ENCODE peak calls at places on chromosomes 16 and 17, in four cellular contexts. V is Peyer's patch, K is GM23248, I is cardiac muscle cell. N is an unnamed sample.

GRCh38 chr16:54050281-54051210 is 236.0 kb downstream of the IRX3 start:
- DNase-seq in I (no peak), V (no peak), K (no peak), N (no peak)

GRCh38 chr17:49715717-49716279 is 8.0 kb upstream of the SLC35B1 start:
- DNase-seq in I (no peak), V (no peak), K (no peak), N (no peak)

GRCh38 chr16:50861926-50862325 is 120.0 kb downstream of the CYLD start:
- DNase-seq in K (peak; percentile 68), V (no peak), I (no peak), N (no peak)

GRCh38 chr17:74152591-74153455 is 50.7 kb upstream of the RPL38 start:
- DNase-seq in V (no peak), I (peak; percentile 49), K (peak; percentile 4), N (no peak)

GRCh38 chr17:20191066-20191465 is 181.9 kb downstream of the SPECC1 start:
- DNase-seq in V (no peak), I (no peak), K (peak; percentile 76), N (no peak)

GRCh38 chr17:6654816-6655731 is 3.5 kb downstream of the C17orf100 start:
- DNase-seq in I (peak; percentile 34), K (no peak), V (no peak), N (no peak)

GRCh38 chr17:4507361-4508111 is 8.9 kb downstream of the SPNS2 start:
- DNase-seq in K (no peak), V (no peak), I (no peak), N (no peak)

GRCh38 chr16:9706217-9706616 is 476.0 kb downstream of the GRIN2A start:
- DNase-seq in I (no peak), K (no peak), V (no peak), N (no peak)

GRCh38 chr17:7580631-7581554 is 1.5 kb downstream of the CD68 start:
- DNase-seq in K (no peak), I (no peak), V (no peak), N (no peak)

GRCh38 chr16:46899443-46900143 is 15.4 kb downstream of the GPT2 start:
- DNase-seq in K (peak; percentile 21), I (no peak), V (no peak), N (no peak)

DNA sequence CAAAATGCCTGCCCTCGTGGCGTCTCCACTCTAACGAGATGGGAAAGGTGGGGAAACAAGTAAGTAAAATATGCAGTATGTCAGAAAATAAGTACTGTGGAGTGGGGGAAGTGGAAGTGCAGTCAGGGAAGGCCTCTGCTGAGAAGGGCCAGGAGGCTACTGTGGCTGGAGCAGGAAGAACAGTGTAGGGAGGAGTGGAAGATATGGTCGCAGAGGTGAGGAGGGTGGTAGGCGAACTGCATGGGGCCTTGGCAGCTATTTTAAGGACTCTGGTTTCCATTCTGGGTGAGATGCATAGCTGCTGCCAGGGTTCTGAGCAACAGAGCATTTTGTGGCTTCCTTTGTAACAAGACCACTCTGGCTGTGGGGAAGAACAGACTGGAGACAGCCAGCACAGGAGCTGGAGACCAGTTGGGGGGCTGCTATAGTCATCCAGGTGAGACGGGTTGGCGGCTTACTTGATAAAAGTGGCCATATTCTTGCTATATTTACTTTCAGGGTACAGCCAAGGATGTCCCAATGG is 42.7 kb downstream of the CYTH1 start:
- DNase-seq in I (no peak), K (no peak), V (peak; percentile 48), N (no peak)
- H3K4me3 ChIP-seq in I (no peak overlapping the region), K (no peak overlapping the region), V (no peak overlapping the region), N (no peak overlapping the region)

GRCh38 chr17:37261286-37261685 is 114.5 kb upstream of the C17orf78 start:
- DNase-seq in K (peak; percentile 11), I (no peak), V (no peak), N (no peak)

GRCh38 chr17:37255434-37255833 is 120.4 kb upstream of the C17orf78 start:
- DNase-seq in V (no peak), K (no peak), I (no peak), N (no peak)

GRCh38 chr17:37259030-37259735 is 116.6 kb upstream of the C17orf78 start:
- DNase-seq in I (no peak), V (no peak), K (peak; percentile 65), N (no peak)

DNA sequence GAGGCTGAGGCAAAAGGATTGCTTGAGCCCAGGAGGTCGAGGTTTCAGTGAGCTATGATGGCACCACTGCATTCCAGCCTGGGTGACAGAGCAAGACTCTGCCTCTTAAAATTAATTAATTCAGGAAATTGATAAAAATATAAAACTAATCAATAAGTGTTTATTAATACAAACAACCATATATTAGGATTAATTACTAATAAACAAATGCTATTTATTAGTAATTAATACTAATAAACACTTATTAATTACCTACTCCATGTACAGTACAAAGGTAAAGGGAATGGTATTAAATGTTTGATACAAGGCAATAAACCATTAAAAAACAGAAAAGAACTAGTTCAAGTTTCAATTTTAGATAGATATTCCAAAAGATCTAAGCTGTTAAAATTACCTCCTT is 119.2 kb upstream of the C17orf78 start:
- DNase-seq in K (no peak), I (no peak), V (no peak), N (no peak)
- H3K36me3 ChIP-seq in K (peaks cover 10% of the 10 kb centered on the region), I (peaks cover 11% of the 10 kb centered on the region), V (peaks cover 30% of the 10 kb centered on the region), N (no peaks in the 10 kb centered on the region)

DNA sequence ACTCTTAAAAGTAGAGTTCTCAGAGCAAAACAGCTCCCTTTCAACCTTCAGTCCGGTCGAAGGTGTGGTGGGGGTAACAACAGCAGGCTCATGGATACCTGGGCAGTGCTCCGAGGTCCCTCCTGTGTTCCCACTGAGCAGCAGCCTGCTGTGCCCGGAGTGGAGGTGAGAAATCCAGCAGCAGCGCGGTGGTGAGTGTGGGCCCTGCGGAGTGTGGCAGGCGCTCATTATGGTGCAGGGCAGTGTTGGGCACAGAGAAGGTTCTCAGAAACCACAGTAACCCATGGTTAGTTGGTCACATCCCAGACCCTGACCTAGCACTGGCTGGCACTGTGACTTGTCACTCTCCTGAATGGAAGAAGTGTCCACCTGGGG is 5.0 kb upstream of the P4HB start:
- DNase-seq in K (no peak), I (no peak), V (no peak), N (no peak)
- H3K4me1 ChIP-seq in K (peaks cover 21% of the 10 kb centered on the region), I (peaks cover 45% of the 10 kb centered on the region), V (peaks cover 12% of the 10 kb centered on the region), N (peaks cover 21% of the 10 kb centered on the region)

GRCh38 chr16:23835390-23836077 is at the start of gene PRKCB:
- DNase-seq in I (peak; percentile 92), K (peak; percentile 62), V (peak; percentile 96), N (peak; percentile 94)
- H3K4me3 ChIP-seq in I (peak within 1 kb of the TSS; percentile 45), K (no peak within 1 kb of the TSS), V (peak within 1 kb of the TSS; percentile 87), N (peak within 1 kb of the TSS; percentile 65)

DNA sequence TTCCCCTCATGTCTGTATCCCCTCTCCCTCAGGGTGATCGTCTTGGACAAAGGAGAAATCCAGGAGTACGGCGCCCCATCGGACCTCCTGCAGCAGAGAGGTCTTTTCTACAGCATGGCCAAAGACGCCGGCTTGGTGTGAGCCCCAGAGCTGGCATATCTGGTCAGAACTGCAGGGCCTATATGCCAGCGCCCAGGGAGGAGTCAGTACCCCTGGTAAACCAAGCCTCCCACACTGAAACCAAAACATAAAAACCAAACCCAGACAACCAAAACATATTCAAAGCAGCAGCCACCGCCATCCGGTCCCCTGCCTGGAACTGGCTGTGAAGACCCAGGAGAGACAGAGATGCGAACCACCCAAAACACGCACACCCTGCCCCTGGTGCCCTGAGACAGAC is 82.2 kb downstream of the ABCC6 start:
- DNase-seq in I (no peak), K (no peak), V (no peak), N (no peak)
- H3K36me3 ChIP-seq in I (peaks cover 23% of the 10 kb centered on the region), K (peaks cover 40% of the 10 kb centered on the region), V (peaks cover 68% of the 10 kb centered on the region), N (peaks cover 82% of the 10 kb centered on the region)

GRCh38 chr16:26993511-26993910 is 73.2 kb upstream of the C16orf82 start:
- DNase-seq in I (no peak), V (no peak), K (peak; percentile 56), N (no peak)
- H3K4me1 ChIP-seq in I (no peaks in the 10 kb centered on the region), V (no peaks in the 10 kb centered on the region), K (peaks cover 17% of the 10 kb centered on the region), N (no peaks in the 10 kb centered on the region)

GRCh38 chr16:57146735-57147134 is 39.1 kb downstream of the PSME3IP1 start:
- DNase-seq in V (no peak), I (peak; percentile 18), K (peak; percentile 24), N (no peak)

GRCh38 chr16:57150682-57151330 is 35.0 kb downstream of the PSME3IP1 start:
- DNase-seq in V (no peak), I (no peak), K (no peak), N (no peak)

GRCh38 chr16:57147381-57148191 is 38.3 kb downstream of the PSME3IP1 start:
- DNase-seq in K (peak; percentile 75), V (no peak), I (no peak), N (no peak)

GRCh38 chr16:57149391-57149790 is 36.4 kb downstream of the PSME3IP1 start:
- DNase-seq in I (no peak), K (no peak), V (no peak), N (no peak)

DNA sequence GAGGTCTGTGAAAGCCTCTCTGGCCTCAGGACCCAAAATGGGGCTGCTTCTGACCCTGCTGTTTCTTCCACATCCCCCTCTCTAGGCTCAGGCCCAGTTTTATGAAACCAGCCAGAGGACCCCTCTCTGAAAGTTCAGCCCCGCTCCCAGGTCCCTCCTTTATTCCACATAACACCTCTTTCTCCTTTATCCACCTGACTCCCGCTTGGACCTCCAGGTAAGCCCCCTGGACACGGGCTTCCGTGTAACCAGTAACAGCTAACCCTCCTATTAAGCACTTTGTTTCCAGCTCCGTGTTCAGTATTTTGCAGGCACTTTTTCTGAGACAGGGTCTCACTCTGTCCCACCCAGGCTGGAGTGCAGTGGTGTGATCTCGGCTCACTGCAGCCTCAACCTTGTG is 37.4 kb downstream of the PSME3IP1 start:
- DNase-seq in K (no peak), I (no peak), V (no peak), N (no peak)
- H3K4me3 ChIP-seq in K (no peak overlapping the region), I (no peak overlapping the region), V (no peak overlapping the region), N (no peak overlapping the region)

DNA sequence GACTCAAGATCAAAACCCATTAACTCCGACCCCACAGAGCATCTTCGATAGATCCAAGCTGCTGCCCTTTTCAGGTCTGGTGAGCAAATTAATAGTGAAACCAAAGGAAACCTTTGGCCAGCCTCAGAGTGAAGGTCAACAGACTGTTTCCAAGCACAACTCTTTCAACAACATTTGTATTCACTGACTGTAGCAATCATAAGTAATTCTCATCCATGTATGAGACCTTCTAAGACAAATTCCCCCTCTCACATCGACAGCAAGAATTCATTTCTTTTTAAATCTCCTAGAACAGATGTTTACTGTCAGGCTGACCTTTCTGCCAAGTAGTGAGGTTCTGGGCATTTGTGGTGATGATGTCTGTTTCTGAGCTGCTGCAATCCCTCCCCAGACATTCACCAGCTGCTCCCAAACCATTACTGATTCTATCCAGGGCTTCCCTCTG is 64.2 kb downstream of the SLC39A11 start:
- DNase-seq in K (peak; percentile 46), I (no peak), V (no peak), N (no peak)
- H3K36me3 ChIP-seq in K (no peaks in the 10 kb centered on the region), I (no peaks in the 10 kb centered on the region), V (no peaks in the 10 kb centered on the region), N (no peaks in the 10 kb centered on the region)